ENCODE peak calls at places on chromosomes 16 and 17, in seven cellular contexts. One of them, this sample, is unnamed.

GRCh38 chr16:57071840-57072541 is 20.4 kb upstream of the CPNE2 start:
- DNase-seq in CD8-positive, alpha-beta T cell: no peak
- DNase-seq in heart left ventricle: no peak
- DNase-seq in IMR-90: peak; percentile 62
- DNase-seq in tibial artery: no peak
- DNase-seq in thoracic aorta: no peak
- DNase-seq in A549: no peak
- DNase-seq in this sample: no peak

GRCh38 chr16:83494459-83494858 is 313.3 kb upstream of the HSBP1 start:
- DNase-seq in A549: no peak
- DNase-seq in IMR-90: peak; percentile 5
- DNase-seq in tibial artery: no peak
- DNase-seq in thoracic aorta: no peak
- DNase-seq in CD8-positive, alpha-beta T cell: no peak
- DNase-seq in heart left ventricle: no peak
- DNase-seq in this sample: no peak

GRCh38 chr17:76869878-76870714 is 1.9 kb downstream of the MGAT5B start:
- DNase-seq in tibial artery: no peak
- DNase-seq in CD8-positive, alpha-beta T cell: no peak
- DNase-seq in IMR-90: peak; percentile 12
- DNase-seq in thoracic aorta: no peak
- DNase-seq in A549: no peak
- DNase-seq in heart left ventricle: peak; percentile 56
- DNase-seq in this sample: no peak

GRCh38 chr17:72165202-72165972 is 44.6 kb downstream of the SOX9 start:
- DNase-seq in heart left ventricle: no peak
- DNase-seq in tibial artery: no peak
- DNase-seq in CD8-positive, alpha-beta T cell: no peak
- DNase-seq in A549: no peak
- DNase-seq in IMR-90: no peak
- DNase-seq in thoracic aorta: no peak
- DNase-seq in this sample: no peak

GRCh38 chr16:82862057-82862456 is 235.3 kb downstream of the CDH13 start:
- DNase-seq in heart left ventricle: no peak
- DNase-seq in CD8-positive, alpha-beta T cell: no peak
- DNase-seq in tibial artery: no peak
- DNase-seq in A549: no peak
- DNase-seq in IMR-90: no peak
- DNase-seq in thoracic aorta: no peak
- DNase-seq in this sample: no peak

GRCh38 chr16:57265850-57266530 is 18.5 kb downstream of the PLLP start:
- DNase-seq in heart left ventricle: peak; percentile 83
- DNase-seq in tibial artery: peak; percentile 43
- DNase-seq in IMR-90: no peak
- DNase-seq in thoracic aorta: no peak
- DNase-seq in A549: no peak
- DNase-seq in CD8-positive, alpha-beta T cell: no peak
- DNase-seq in this sample: peak; percentile 93

GRCh38 chr16:75377971-75378386 is 55.3 kb downstream of the CFDP1 start:
- DNase-seq in CD8-positive, alpha-beta T cell: no peak
- DNase-seq in heart left ventricle: no peak
- DNase-seq in A549: peak; percentile 18
- DNase-seq in thoracic aorta: no peak
- DNase-seq in IMR-90: peak; percentile 97
- DNase-seq in tibial artery: no peak
- DNase-seq in this sample: no peak

GRCh38 chr17:6098466-6099180 is 28.4 kb downstream of the WSCD1 start:
- DNase-seq in CD8-positive, alpha-beta T cell: no peak
- DNase-seq in thoracic aorta: no peak
- DNase-seq in heart left ventricle: no peak
- DNase-seq in A549: no peak
- DNase-seq in tibial artery: peak; percentile 47
- DNase-seq in IMR-90: no peak
- DNase-seq in this sample: peak; percentile 33

GRCh38 chr17:77510133-77510796 is 369.5 kb downstream of the SEC14L1 start:
- DNase-seq in thoracic aorta: no peak
- DNase-seq in tibial artery: no peak
- DNase-seq in CD8-positive, alpha-beta T cell: no peak
- DNase-seq in A549: no peak
- DNase-seq in heart left ventricle: no peak
- DNase-seq in IMR-90: no peak
- DNase-seq in this sample: peak; percentile 51

GRCh38 chr17:7315570-7316243 is 547 bp upstream of the GPS2 start:
- DNase-seq in thoracic aorta: no peak
- DNase-seq in heart left ventricle: no peak
- DNase-seq in CD8-positive, alpha-beta T cell: no peak
- DNase-seq in A549: no peak
- DNase-seq in IMR-90: no peak
- DNase-seq in tibial artery: no peak
- DNase-seq in this sample: peak; percentile 75

GRCh38 chr17:47952181-47953021 is 5.3 kb downstream of the PRR15L start:
- DNase-seq in CD8-positive, alpha-beta T cell: no peak
- DNase-seq in IMR-90: no peak
- DNase-seq in A549: no peak
- DNase-seq in thoracic aorta: no peak
- DNase-seq in heart left ventricle: no peak
- DNase-seq in tibial artery: no peak
- DNase-seq in this sample: no peak

GRCh38 chr17:73430165-73430680 is 118.4 kb upstream of the CDC42EP4 start:
- DNase-seq in IMR-90: no peak
- DNase-seq in heart left ventricle: no peak
- DNase-seq in CD8-positive, alpha-beta T cell: no peak
- DNase-seq in tibial artery: no peak
- DNase-seq in thoracic aorta: no peak
- DNase-seq in A549: no peak
- DNase-seq in this sample: no peak

GRCh38 chr16:29738514-29738913 is 7.3 kb downstream of the C16orf54 start:
- DNase-seq in CD8-positive, alpha-beta T cell: peak; percentile 41
- DNase-seq in heart left ventricle: no peak
- DNase-seq in A549: no peak
- DNase-seq in IMR-90: no peak
- DNase-seq in thoracic aorta: no peak
- DNase-seq in tibial artery: no peak
- DNase-seq in this sample: no peak

GRCh38 chr16:77991701-77992100 is 30.6 kb upstream of the CLEC3A start:
- DNase-seq in tibial artery: no peak
- DNase-seq in thoracic aorta: no peak
- DNase-seq in CD8-positive, alpha-beta T cell: no peak
- DNase-seq in A549: no peak
- DNase-seq in heart left ventricle: no peak
- DNase-seq in IMR-90: no peak
- DNase-seq in this sample: no peak

GRCh38 chr16:77993111-77993571 is 29.2 kb upstream of the CLEC3A start:
- DNase-seq in A549: no peak
- DNase-seq in tibial artery: no peak
- DNase-seq in heart left ventricle: no peak
- DNase-seq in CD8-positive, alpha-beta T cell: no peak
- DNase-seq in IMR-90: peak; percentile 65
- DNase-seq in thoracic aorta: no peak
- DNase-seq in this sample: no peak

GRCh38 chr16:77995843-77996455 is 26.4 kb upstream of the CLEC3A start:
- DNase-seq in A549: no peak
- DNase-seq in thoracic aorta: no peak
- DNase-seq in IMR-90: no peak
- DNase-seq in tibial artery: no peak
- DNase-seq in heart left ventricle: no peak
- DNase-seq in CD8-positive, alpha-beta T cell: no peak
- DNase-seq in this sample: no peak

GRCh38 chr16:77998350-77999023 is 23.9 kb upstream of the CLEC3A start:
- DNase-seq in CD8-positive, alpha-beta T cell: no peak
- DNase-seq in IMR-90: no peak
- DNase-seq in A549: no peak
- DNase-seq in heart left ventricle: no peak
- DNase-seq in thoracic aorta: no peak
- DNase-seq in tibial artery: no peak
- DNase-seq in this sample: no peak

GRCh38 chr16:77993586-77993985 is 28.8 kb upstream of the CLEC3A start:
- DNase-seq in tibial artery: no peak
- DNase-seq in CD8-positive, alpha-beta T cell: no peak
- DNase-seq in thoracic aorta: no peak
- DNase-seq in IMR-90: peak; percentile 35
- DNase-seq in heart left ventricle: no peak
- DNase-seq in A549: no peak
- DNase-seq in this sample: no peak
- H3K4me3 ChIP-seq in tibial artery: no peak overlapping the region
- H3K4me3 ChIP-seq in CD8-positive, alpha-beta T cell: no peak overlapping the region
- H3K4me3 ChIP-seq in thoracic aorta: peak overlapping the region; percentile 32
- H3K4me3 ChIP-seq in IMR-90: no peak overlapping the region
- H3K4me3 ChIP-seq in heart left ventricle: no peak overlapping the region
- H3K4me3 ChIP-seq in A549: no peak overlapping the region
- H3K4me3 ChIP-seq in this sample: no peak overlapping the region

GRCh38 chr16:87853411-87854052 is 15.8 kb downstream of the SLC7A5 start:
- DNase-seq in A549: peak; percentile 82
- DNase-seq in CD8-positive, alpha-beta T cell: peak; percentile 78
- DNase-seq in thoracic aorta: peak; percentile 88
- DNase-seq in tibial artery: peak; percentile 97
- DNase-seq in heart left ventricle: peak; percentile 95
- DNase-seq in IMR-90: peak; percentile 90
- DNase-seq in this sample: peak; percentile 97
- H3K27ac ChIP-seq in A549: peak overlapping the region; percentile 97
- H3K27ac ChIP-seq in CD8-positive, alpha-beta T cell: no peak overlapping the region
- H3K27ac ChIP-seq in thoracic aorta: peak overlapping the region; percentile 60
- H3K27ac ChIP-seq in tibial artery: peak overlapping the region; percentile 77
- H3K27ac ChIP-seq in heart left ventricle: peak overlapping the region; percentile 5
- H3K27ac ChIP-seq in IMR-90: peak overlapping the region; percentile 97
- H3K27ac ChIP-seq in this sample: peak overlapping the region; percentile 71

DNA sequence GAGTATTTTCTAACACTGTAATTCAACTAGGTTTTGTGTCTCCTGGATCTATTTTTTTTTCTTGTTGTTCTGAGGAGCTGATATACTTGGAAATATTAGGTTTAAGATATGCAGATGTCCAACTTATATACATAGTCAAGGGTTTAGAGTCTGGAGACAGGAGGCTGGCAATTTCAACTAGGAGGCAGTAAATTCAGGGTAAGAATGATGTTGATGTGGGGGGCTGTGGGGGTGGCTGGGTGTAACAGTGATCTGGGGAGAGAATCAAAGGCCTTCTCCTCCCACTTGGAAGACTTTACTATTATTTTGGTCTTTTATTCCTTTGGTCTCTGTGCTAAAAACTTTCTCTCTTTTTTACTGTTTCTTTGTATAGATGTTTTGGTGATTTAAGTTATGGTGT is 88.0 kb downstream of the MAP2K6 start:
- DNase-seq in IMR-90: no peak
- DNase-seq in thoracic aorta: no peak
- DNase-seq in tibial artery: no peak
- DNase-seq in CD8-positive, alpha-beta T cell: no peak
- DNase-seq in heart left ventricle: no peak
- DNase-seq in A549: no peak
- DNase-seq in this sample: no peak
- H3K4me3 ChIP-seq in IMR-90: no peak overlapping the region
- H3K4me3 ChIP-seq in thoracic aorta: peak overlapping the region; percentile 36
- H3K4me3 ChIP-seq in tibial artery: no peak overlapping the region
- H3K4me3 ChIP-seq in CD8-positive, alpha-beta T cell: no peak overlapping the region
- H3K4me3 ChIP-seq in heart left ventricle: no peak overlapping the region
- H3K4me3 ChIP-seq in A549: peak overlapping the region; percentile 30
- H3K4me3 ChIP-seq in this sample: peak overlapping the region; percentile 16

GRCh38 chr17:945672-946071 is 33.9 kb downstream of the NXN start:
- DNase-seq in A549: no peak
- DNase-seq in IMR-90: no peak
- DNase-seq in heart left ventricle: peak; percentile 24
- DNase-seq in CD8-positive, alpha-beta T cell: no peak
- DNase-seq in thoracic aorta: no peak
- DNase-seq in tibial artery: no peak
- DNase-seq in this sample: no peak
- H3K27ac ChIP-seq in A549: no peak overlapping the region
- H3K27ac ChIP-seq in IMR-90: no peak overlapping the region
- H3K27ac ChIP-seq in heart left ventricle: no peak overlapping the region
- H3K27ac ChIP-seq in CD8-positive, alpha-beta T cell: no peak overlapping the region
- H3K27ac ChIP-seq in thoracic aorta: no peak overlapping the region
- H3K27ac ChIP-seq in tibial artery: no peak overlapping the region
- H3K27ac ChIP-seq in this sample: no peak overlapping the region

DNA sequence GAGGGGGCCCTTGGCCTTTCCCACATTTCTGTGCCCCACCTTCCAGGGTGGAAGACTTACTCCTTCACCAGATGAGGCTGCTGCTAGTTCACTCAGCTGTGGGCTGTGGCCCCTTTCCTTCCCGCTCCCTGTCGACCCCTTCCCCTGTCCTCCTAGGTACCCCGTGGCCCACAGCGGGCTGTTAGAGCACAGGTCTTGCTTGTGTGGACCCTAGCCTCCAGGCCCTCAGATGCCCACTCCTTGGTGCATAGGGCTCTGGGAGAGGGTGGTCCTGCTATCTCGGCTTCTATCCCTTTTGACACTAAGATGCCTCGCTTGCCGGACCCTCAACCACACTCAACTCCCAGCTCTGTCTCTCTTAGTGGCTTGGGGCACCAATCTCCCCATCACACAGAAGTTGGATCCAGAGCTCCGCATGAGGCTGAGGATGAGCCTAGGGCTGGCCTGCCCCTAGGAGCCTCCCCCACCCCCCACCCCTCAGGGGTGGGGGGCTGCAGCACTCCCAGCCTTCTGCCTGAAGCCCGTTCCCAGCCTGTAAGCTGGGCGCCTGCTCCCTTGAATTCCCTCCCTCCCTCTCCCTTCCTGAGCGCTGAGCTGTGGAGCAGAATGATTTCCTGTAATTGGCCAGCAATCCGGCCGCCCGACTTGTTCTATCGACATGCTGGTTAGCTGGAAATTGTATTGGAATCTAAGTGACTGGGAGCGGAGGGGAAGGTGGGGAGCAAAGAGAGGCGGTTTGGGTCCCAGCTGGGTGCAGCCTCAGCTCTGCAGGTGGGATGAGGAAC is 30.9 kb downstream of the DCAKD start:
- DNase-seq in CD8-positive, alpha-beta T cell: no peak
- DNase-seq in IMR-90: peak; percentile 22
- DNase-seq in tibial artery: peak; percentile 43
- DNase-seq in A549: no peak
- DNase-seq in thoracic aorta: no peak
- DNase-seq in heart left ventricle: no peak
- DNase-seq in this sample: no peak
- H3K4me3 ChIP-seq in CD8-positive, alpha-beta T cell: no peak overlapping the region
- H3K4me3 ChIP-seq in IMR-90: no peak overlapping the region
- H3K4me3 ChIP-seq in tibial artery: no peak overlapping the region
- H3K4me3 ChIP-seq in A549: no peak overlapping the region
- H3K4me3 ChIP-seq in thoracic aorta: no peak overlapping the region
- H3K4me3 ChIP-seq in heart left ventricle: no peak overlapping the region
- H3K4me3 ChIP-seq in this sample: no peak overlapping the region

GRCh38 chr16:11784048-11784780 is 12.8 kb downstream of the ZC3H7A start:
- DNase-seq in thoracic aorta: no peak
- DNase-seq in CD8-positive, alpha-beta T cell: no peak
- DNase-seq in A549: no peak
- DNase-seq in heart left ventricle: no peak
- DNase-seq in IMR-90: no peak
- DNase-seq in tibial artery: no peak
- DNase-seq in this sample: peak; percentile 32
- H3K27ac ChIP-seq in thoracic aorta: peak overlapping the region; percentile 89
- H3K27ac ChIP-seq in CD8-positive, alpha-beta T cell: peak overlapping the region; percentile 82
- H3K27ac ChIP-seq in A549: peak overlapping the region; percentile 54
- H3K27ac ChIP-seq in heart left ventricle: peak overlapping the region; percentile 48
- H3K27ac ChIP-seq in IMR-90: peak overlapping the region; percentile 94
- H3K27ac ChIP-seq in tibial artery: peak overlapping the region; percentile 77
- H3K27ac ChIP-seq in this sample: peak overlapping the region; percentile 78

GRCh38 chr16:67216612-67217490 is 10.1 kb upstream of the TMEM208 start:
- DNase-seq in thoracic aorta: no peak
- DNase-seq in IMR-90: no peak
- DNase-seq in CD8-positive, alpha-beta T cell: no peak
- DNase-seq in heart left ventricle: no peak
- DNase-seq in tibial artery: peak; percentile 72
- DNase-seq in A549: no peak
- DNase-seq in this sample: no peak
- H3K4me3 ChIP-seq in thoracic aorta: no peak overlapping the region
- H3K4me3 ChIP-seq in IMR-90: no peak overlapping the region
- H3K4me3 ChIP-seq in CD8-positive, alpha-beta T cell: no peak overlapping the region
- H3K4me3 ChIP-seq in heart left ventricle: no peak overlapping the region
- H3K4me3 ChIP-seq in tibial artery: no peak overlapping the region
- H3K4me3 ChIP-seq in A549: no peak overlapping the region
- H3K4me3 ChIP-seq in this sample: no peak overlapping the region